ENCODE peak calls at places on chromosomes 16 and 17, in seven cellular contexts. R, M, P, Z, U, H and C are unnamed samples.

GRCh38 chr17:1617620-1618174 is 10.9 kb downstream of the SLC43A2 start:
- DNase-seq in R (no peak), M (no peak), P (no peak), Z (no peak), U (peak; percentile 80), H (peak; percentile 77), C (no peak)

GRCh38 chr16:25155553-25156460 is 44.3 kb downstream of the LCMT1 start:
- DNase-seq in R (no peak), M (no peak), P (no peak), Z (no peak), U (no peak), H (peak; percentile 34), C (no peak)

GRCh38 chr16:71645450-71645849 is 19.5 kb downstream of the MARVELD3 start:
- DNase-seq in R (peak; percentile 13), M (no peak), P (no peak), Z (no peak), U (peak; percentile 70), H (peak; percentile 38), C (no peak)

GRCh38 chr16:63461248-63461841 is 1425.1 kb upstream of the CDH8 start:
- DNase-seq in R (peak; percentile 5), M (peak; percentile 42), P (no peak), Z (no peak), U (no peak), H (peak; percentile 44), C (peak; percentile 7)

GRCh38 chr17:68328676-68329075 is 37.4 kb downstream of the ARSG start:
- DNase-seq in R (no peak), M (no peak), P (no peak), Z (no peak), U (no peak), H (peak; percentile 7), C (no peak)

GRCh38 chr16:54242199-54242598 is 44.4 kb downstream of the IRX3 start:
- DNase-seq in R (no peak), M (no peak), P (no peak), Z (no peak), U (no peak), H (no peak), C (no peak)

GRCh38 chr16:89828870-89829629 is 775 bp downstream of the SPIRE2 start:
- DNase-seq in R (no peak), M (no peak), P (no peak), Z (no peak), U (no peak), H (no peak), C (no peak)

GRCh38 chr17:2394775-2395191 is 6.1 kb downstream of the MNT start:
- DNase-seq in R (no peak), M (no peak), P (no peak), Z (no peak), U (no peak), H (no peak), C (no peak)

GRCh38 chr16:28218109-28218508 is 6.3 kb upstream of the XPO6 start:
- DNase-seq in R (peak; percentile 48), M (no peak), P (no peak), Z (no peak), U (no peak), H (peak; percentile 52), C (no peak)

GRCh38 chr17:9020824-9021157 is 519 bp upstream of the NTN1 start:
- DNase-seq in R (no peak), M (no peak), P (no peak), Z (no peak), U (no peak), H (no peak), C (no peak)

GRCh38 chr17:8047769-8048110 is 8.9 kb downstream of the ALOX15B start:
- DNase-seq in R (no peak), M (no peak), P (no peak), Z (no peak), U (no peak), H (no peak), C (no peak)

GRCh38 chr17:14307560-14308024 is 6.7 kb downstream of the HS3ST3B1 start:
- DNase-seq in R (peak; percentile 85), M (no peak), P (no peak), Z (no peak), U (no peak), H (peak; percentile 83), C (no peak)

GRCh38 chr17:83078378-83079339 is 750 bp upstream of the METRNL start:
- DNase-seq in R (no peak), M (peak; percentile 47), P (no peak), Z (no peak), U (no peak), H (no peak), C (no peak)

GRCh38 chr17:43958953-43959352 is 5.2 kb upstream of the PYY start:
- DNase-seq in R (peak; percentile 32), M (no peak), P (no peak), Z (no peak), U (no peak), H (peak; percentile 55), C (no peak)

GRCh38 chr17:47686276-47686635 is 7.7 kb upstream of the TBKBP1 start:
- DNase-seq in R (peak; percentile 72), M (no peak), P (no peak), Z (no peak), U (no peak), H (peak; percentile 58), C (no peak)

GRCh38 chr16:14331020-14331419 is 259.9 kb downstream of the MRTFB start:
- DNase-seq in R (no peak), M (peak; percentile 20), P (no peak), Z (no peak), U (no peak), H (no peak), C (no peak)

GRCh38 chr16:30615358-30616076 is 5.3 kb upstream of the ZNF689 start:
- DNase-seq in R (no peak), M (peak; percentile 58), P (peak; percentile 46), Z (no peak), U (peak; percentile 80), H (peak; percentile 8), C (no peak)

DNA sequence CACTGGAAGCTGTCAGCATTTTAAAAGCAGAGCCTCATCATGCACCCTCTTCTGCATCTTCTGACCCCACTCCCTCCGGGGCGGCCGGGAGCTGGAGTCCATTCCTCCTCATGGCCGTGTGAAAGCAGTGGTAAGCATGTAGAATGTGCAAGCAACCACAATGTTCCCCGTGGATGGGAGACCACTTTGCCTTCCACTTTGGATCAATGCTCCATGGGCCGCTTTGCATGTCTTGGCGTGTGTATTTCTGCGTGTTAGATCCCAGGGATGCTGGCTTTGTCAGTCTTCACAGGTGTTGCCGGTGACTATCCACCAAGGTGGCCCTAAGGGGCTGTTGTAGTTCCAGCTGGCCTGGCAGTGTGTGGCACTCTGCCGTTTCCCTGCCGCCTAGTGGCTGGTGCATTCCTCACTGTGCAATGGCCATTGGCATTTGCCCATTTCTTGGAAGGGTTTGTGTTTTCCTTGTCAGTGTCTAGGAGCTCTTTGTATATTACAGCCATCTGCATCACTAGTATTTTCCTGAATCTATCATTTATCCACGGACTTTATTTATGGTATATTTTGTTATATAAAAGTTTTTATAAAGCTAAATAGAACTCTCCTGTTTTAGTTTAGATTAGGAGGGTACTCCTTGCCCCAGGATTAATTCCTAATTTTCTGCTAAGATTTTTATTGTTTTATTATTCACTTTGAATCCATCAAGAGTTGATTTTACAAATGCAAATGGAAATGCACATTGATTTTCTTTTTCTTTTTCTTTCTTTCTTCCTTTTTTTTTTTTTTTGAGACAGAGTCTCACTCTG is 5.8 kb upstream of the ALDH3A1 start:
- DNase-seq in R (no peak), M (no peak), P (no peak), Z (no peak), U (peak; percentile 89), H (no peak), C (no peak)
- TF ChIP-seq CTCF in R (peak; percentile 48), M (peak; percentile 24), P (peak; percentile 66), Z (peak; percentile 63), U (peak; percentile 86), H (no peak), C (peak; percentile 33)

GRCh38 chr17:33684714-33685113 is 391.6 kb upstream of the ASIC2 start:
- DNase-seq in R (no peak), M (no peak), P (no peak), Z (no peak), U (no peak), H (no peak), C (no peak)

GRCh38 chr17:33688771-33689170 is 395.7 kb upstream of the ASIC2 start:
- DNase-seq in R (no peak), M (no peak), P (no peak), Z (no peak), U (no peak), H (no peak), C (no peak)

GRCh38 chr17:33687831-33688230 is 394.7 kb upstream of the ASIC2 start:
- DNase-seq in R (no peak), M (no peak), P (no peak), Z (no peak), U (no peak), H (no peak), C (no peak)

GRCh38 chr17:33682622-33683021 is 389.5 kb upstream of the ASIC2 start:
- DNase-seq in R (no peak), M (no peak), P (no peak), Z (no peak), U (no peak), H (no peak), C (no peak)

DNA sequence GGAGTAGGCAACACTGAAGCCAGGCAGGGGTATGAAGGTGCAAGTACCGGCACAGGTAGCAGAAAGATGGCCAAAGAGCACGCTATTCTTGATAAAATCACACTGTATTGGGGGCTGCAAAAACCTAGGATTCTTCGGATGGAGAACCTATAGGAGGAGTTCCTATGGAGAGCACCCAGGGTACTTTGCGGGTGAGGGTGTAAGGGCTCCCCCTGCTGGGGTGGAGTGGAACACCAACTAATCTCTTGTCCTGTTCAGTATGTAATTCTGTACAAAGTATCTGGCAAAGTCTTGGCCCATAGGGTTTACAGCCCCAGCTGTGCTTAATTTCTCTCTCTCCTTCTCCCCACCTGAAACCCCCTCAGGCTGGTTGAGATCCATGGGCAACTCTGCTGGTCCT is 393.1 kb upstream of the ASIC2 start:
- DNase-seq in R (no peak), M (peak; percentile 30), P (no peak), Z (no peak), U (peak; percentile 29), H (no peak), C (no peak)
- TF ChIP-seq CTCF in R (peak; percentile 39), M (peak; percentile 40), P (peak; percentile 42), Z (no peak), U (no peak), H (no peak), C (peak; percentile 42)

GRCh38 chr17:45782889-45783592 is 1.1 kb upstream of the CRHR1 start:
- DNase-seq in R (no peak), M (peak; percentile 88), P (no peak), Z (no peak), U (peak; percentile 76), H (no peak), C (no peak)
- TF ChIP-seq CTCF in R (peak; percentile 69), M (peak; percentile 94), P (peak; percentile 53), Z (peak; percentile 42), U (peak; percentile 79), H (peak; percentile 29), C (peak; percentile 51)

DNA sequence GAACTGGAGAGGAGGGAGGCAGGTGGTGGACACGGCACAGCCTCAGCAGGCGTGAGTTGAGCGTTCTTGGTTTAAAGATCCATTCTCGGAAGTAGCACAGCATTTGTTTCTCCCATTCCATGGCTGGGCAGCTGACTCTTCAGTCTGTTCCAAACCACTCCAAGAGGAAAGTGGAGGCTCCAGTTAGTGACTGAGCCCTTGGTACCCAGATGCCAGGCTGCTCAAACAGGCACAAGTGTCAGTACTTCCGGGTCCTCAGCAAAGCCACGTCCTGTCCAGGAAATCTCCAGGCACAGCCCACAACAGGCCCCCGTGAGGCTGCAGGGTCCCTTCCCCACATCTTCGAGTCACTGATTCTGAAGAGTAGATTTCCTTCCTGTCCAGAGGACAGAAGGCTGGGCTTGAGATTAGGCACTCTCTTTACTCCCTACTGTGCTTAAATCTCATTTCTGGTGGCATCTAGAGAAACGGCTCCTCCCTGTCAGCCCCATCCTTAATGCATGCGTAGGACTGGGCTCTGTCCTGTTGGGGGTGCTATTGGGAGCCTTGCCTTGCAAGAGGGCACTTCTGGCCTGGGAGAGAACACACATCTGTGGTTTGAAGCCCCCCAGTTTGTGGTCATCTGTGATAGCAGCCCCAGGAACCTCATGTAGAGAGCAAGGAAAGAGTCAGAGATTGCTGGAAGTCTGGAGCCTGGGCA is 39.7 kb upstream of the NAT9 start:
- DNase-seq in R (no peak), M (no peak), P (no peak), Z (no peak), U (no peak), H (no peak), C (no peak)
- TF ChIP-seq CTCF in R (peak; percentile 58), M (peak; percentile 22), P (no peak), Z (no peak), U (no peak), H (peak; percentile 8), C (peak; percentile 39)